ENCODE peak calls at places on chromosomes 13 and 19, in four cellular contexts. One of them, this sample, is unnamed.

GRCh38 chr13:29791997-29792775 is 58.2 kb downstream of the UBL3 start:
- DNase-seq in substantia nigra: no peak
- DNase-seq in lung: no peak
- DNase-seq in GM03348: no peak
- DNase-seq in this sample: no peak

GRCh38 chr19:3055741-3056453 is 6.4 kb downstream of the TLE5 start:
- DNase-seq in GM03348: no peak
- DNase-seq in lung: peak
- DNase-seq in substantia nigra: no peak
- DNase-seq in this sample: no peak

GRCh38 chr13:50999641-51000040 is 90.0 kb downstream of the RNASEH2B start:
- DNase-seq in GM03348: no peak
- DNase-seq in lung: no peak
- DNase-seq in substantia nigra: no peak
- DNase-seq in this sample: no peak

GRCh38 chr13:30037766-30038165 is 187.3 kb upstream of the UBL3 start:
- DNase-seq in lung: no peak
- DNase-seq in GM03348: peak
- DNase-seq in substantia nigra: no peak
- DNase-seq in this sample: no peak

GRCh38 chr13:93561553-93561952 is 334.9 kb downstream of the GPC6 start:
- DNase-seq in lung: no peak
- DNase-seq in GM03348: no peak
- DNase-seq in substantia nigra: no peak
- DNase-seq in this sample: no peak

GRCh38 chr13:114043421-114044053 is 69.7 kb upstream of the C13orf46 start:
- DNase-seq in substantia nigra: no peak
- DNase-seq in GM03348: peak
- DNase-seq in lung: no peak
- DNase-seq in this sample: no peak

GRCh38 chr13:98909016-98909415 is 68.8 kb downstream of the DOCK9 start:
- DNase-seq in GM03348: no peak
- DNase-seq in substantia nigra: no peak
- DNase-seq in lung: no peak
- DNase-seq in this sample: no peak

GRCh38 chr13:28492527-28493367 is 2.2 kb downstream of the FLT1 start:
- DNase-seq in lung: no peak
- DNase-seq in substantia nigra: no peak
- DNase-seq in GM03348: no peak
- DNase-seq in this sample: no peak

GRCh38 chr13:45055198-45055901 is 65.0 kb upstream of the GTF2F2 start:
- DNase-seq in substantia nigra: no peak
- DNase-seq in lung: no peak
- DNase-seq in GM03348: peak
- DNase-seq in this sample: no peak

GRCh38 chr19:8655340-8655709 is 24.9 kb downstream of the NFILZ start:
- DNase-seq in lung: no peak
- DNase-seq in GM03348: no peak
- DNase-seq in substantia nigra: no peak
- DNase-seq in this sample: no peak